ENCODE peak calls at places on chromosomes 5 and 9, in eight cellular contexts. E is GM13977, L is MM.1S, N is fibroblast of the aortic adventitia, I is tibial artery, U is uterus, W is endothelial cell, R is progenitor cell of endocrine pancreas. A is an unnamed sample.

GRCh38 chr5:52693279-52693678 is 94.4 kb upstream of the ITGA1 start:
- DNase-seq in L (no peak), E (peak), N (peak), W (peak), U (peak), I (peak), R (no peak), A (peak)

GRCh38 chr9:33791117-33791516 is 4.2 kb upstream of the PRSS3 start:
- DNase-seq in U (no peak), L (no peak), I (no peak), E (no peak), W (no peak), R (no peak), N (peak), A (no peak)

GRCh38 chr9:134049236-134049635 is 18.6 kb downstream of the BRD3 start:
- DNase-seq in I (no peak), L (no peak), W (no peak), N (no peak), R (no peak), U (no peak), E (no peak), A (no peak)

GRCh38 chr5:53166101-53166500 is 56.5 kb upstream of the MOCS2 start:
- DNase-seq in W (no peak), N (peak), R (no peak), L (no peak), E (no peak), I (no peak), U (no peak), A (no peak)

GRCh38 chr5:179607449-179607931 is 16.0 kb downstream of the HNRNPH1 start:
- DNase-seq in E (no peak), U (no peak), R (no peak), N (peak), I (peak), L (no peak), W (no peak), A (no peak)

GRCh38 chr5:23614422-23614821 is 107.0 kb downstream of the PRDM9 start:
- DNase-seq in N (no peak), E (no peak), I (no peak), W (no peak), U (no peak), R (no peak), L (no peak), A (no peak)

GRCh38 chr9:35690447-35691324 is 961 bp upstream of the TPM2 start:
- DNase-seq in L (no peak), U (peak), R (peak), I (peak), N (peak), W (peak), E (peak), A (peak)

GRCh38 chr5:144179226-144179625 is 8.6 kb downstream of the KCTD16 start:
- DNase-seq in R (no peak), E (no peak), U (no peak), L (no peak), N (no peak), W (no peak), I (no peak), A (no peak)

GRCh38 chr5:23704176-23704855 is 196.9 kb downstream of the PRDM9 start:
- DNase-seq in W (no peak), N (no peak), E (no peak), I (no peak), L (no peak), R (no peak), U (no peak), A (no peak)

GRCh38 chr5:130479045-130479804 is 575.0 kb downstream of the CHSY3 start:
- DNase-seq in N (no peak), R (no peak), W (no peak), L (no peak), U (no peak), I (no peak), E (no peak), A (no peak)

GRCh38 chr5:79851694-79852006 is 139.4 kb downstream of the MTX3 start:
- DNase-seq in I (no peak), L (no peak), U (no peak), N (no peak), E (no peak), R (no peak), W (no peak), A (no peak)

GRCh38 chr5:143134269-143134668 is 269.2 kb downstream of the NR3C1 start:
- DNase-seq in R (no peak), L (no peak), I (no peak), E (no peak), W (no peak), N (no peak), U (no peak), A (no peak)

GRCh38 chr5:177260961-177261360 is 42.6 kb downstream of the RAB24 start:
- DNase-seq in L (no peak), U (no peak), R (no peak), N (no peak), W (no peak), I (no peak), E (no peak), A (no peak)

GRCh38 chr9:12640021-12640587 is 53.1 kb upstream of the TYRP1 start:
- DNase-seq in E (no peak), I (no peak), U (no peak), R (no peak), W (no peak), N (peak), L (peak), A (no peak)

GRCh38 chr9:74117731-74118130 is 379.4 kb upstream of the RORB start:
- DNase-seq in N (no peak), W (no peak), U (no peak), L (no peak), R (no peak), E (no peak), I (no peak), A (no peak)

DNA sequence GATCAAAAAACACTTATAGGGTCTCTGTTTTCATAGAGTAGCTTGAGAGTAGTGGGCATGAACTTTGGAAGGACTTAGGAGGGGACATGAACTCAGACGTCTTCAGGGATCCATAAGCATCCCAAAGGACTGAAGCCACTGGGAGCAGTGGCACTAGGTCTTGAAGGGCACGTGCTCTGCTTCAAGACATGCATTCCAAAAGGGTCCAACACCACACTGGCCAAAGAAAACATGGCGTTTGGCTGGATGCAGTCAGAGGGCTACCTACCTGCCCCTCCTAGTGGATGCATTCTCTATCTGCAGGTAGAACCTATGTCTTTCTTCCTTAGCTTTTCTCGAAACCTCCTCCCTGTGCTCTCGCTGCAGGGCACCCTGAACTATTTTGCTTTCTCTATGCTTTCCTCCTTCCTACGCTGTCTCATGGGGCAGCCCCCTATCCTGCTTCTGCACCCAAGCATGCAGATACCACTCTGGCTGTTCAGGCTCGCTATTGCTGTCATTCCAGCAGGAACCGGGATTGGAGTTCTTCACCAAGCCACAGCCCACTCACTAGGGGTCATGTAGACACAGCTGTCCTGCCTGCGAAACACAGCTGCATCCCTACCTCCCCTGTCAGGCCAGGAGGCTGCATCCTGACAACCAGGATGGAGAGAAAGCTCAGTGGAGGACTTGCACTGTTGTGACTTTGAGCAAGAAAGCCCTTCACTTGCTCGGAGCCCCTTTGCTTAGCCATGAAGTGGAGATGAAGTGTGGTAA is 11.9 kb downstream of the FAM240B start:
- DNase-seq in L (peak), U (no peak), W (no peak), N (no peak), R (no peak), E (peak), I (no peak), A (peak)
- TF ChIP-seq CTCF in L (peak), U (no peak), W (peak), N (no peak), R (peak), E (peak), I (no peak), A (peak)

DNA sequence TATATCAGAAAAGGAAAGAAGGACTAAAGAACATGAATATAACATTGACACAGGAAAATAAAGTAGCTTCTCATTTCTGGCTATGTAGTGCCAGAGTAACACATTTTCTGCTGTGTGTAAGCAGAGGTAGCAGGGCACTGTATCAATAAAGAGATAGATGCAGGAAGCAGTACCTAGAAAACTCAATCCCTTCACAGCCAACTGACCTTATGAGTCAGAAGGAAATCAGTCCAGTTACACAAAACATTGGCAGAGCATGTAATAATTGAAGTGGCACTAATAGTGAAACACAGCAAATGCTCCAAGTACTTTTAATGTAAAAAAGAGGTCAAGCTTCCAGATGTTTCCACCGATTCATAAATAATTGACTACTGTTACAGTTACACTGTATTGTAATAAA is 706.6 kb downstream of the EFNA5 start:
- DNase-seq in I (no peak), L (no peak), E (no peak), N (no peak), W (no peak), R (no peak), U (no peak), A (no peak)
- TF ChIP-seq CTCF in I (no peak), L (no peak), E (no peak), N (no peak), W (no peak), R (no peak), U (no peak), A (no peak)

GRCh38 chr5:87885727-87886126 is 382.9 kb downstream of the TMEM161B start:
- DNase-seq in U (no peak), E (no peak), N (no peak), L (no peak), R (no peak), I (no peak), W (no peak), A (no peak)
- TF ChIP-seq CTCF in U (no peak), E (no peak), N (no peak), L (no peak), R (no peak), I (no peak), W (no peak), A (no peak)

DNA sequence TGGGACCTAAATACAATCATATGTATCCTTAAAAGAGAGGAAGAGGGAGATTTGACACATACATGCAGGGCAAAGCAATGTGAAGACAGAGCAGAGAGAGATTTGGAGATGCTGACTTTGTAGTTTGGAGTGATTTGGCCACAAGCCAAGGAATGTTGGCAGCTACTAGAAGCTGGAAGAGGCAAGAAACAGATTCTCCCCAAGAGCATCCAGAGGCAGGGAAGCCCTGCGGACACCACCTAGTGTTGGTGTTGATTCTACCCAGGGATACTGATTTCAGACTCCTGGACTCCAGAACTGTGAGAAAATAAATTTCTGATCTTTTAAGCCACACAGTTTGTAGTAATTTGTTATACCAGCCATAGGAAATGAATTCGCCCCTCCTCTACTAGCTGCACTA is 64.9 kb upstream of the OSMR start:
- DNase-seq in N (peak), E (no peak), R (no peak), I (peak), W (no peak), L (no peak), U (peak), A (no peak)
- TF ChIP-seq CTCF in N (peak), E (no peak), R (no peak), I (no peak), W (no peak), L (no peak), U (no peak), A (no peak)

GRCh38 chr9:84424945-84425344 is 84.4 kb upstream of the SLC28A3 start:
- DNase-seq in E (no peak), W (no peak), U (no peak), R (no peak), I (no peak), N (no peak), L (no peak), A (no peak)

DNA sequence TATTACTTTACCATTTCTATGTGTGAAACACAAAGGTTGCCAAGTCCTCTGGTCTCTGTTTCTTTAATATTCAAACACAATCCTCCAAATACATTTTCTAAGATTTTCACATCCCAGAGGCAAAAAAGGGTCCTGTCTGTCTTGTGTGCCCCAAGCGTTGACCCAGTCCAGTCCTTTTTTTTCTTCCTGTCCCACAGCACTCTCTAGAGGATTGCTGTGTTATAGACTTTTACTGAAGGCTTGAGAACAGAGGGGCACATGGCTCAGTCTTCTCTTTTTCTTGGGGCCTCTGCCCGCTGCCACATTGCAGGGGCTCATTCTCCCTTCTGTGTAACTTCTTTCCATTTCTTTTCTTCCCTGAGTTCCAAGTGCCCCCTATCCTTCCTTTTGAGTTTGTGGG is 78.6 kb upstream of the SLC28A3 start:
- DNase-seq in U (no peak), W (no peak), R (no peak), N (no peak), I (no peak), E (no peak), L (no peak), A (no peak)
- TF ChIP-seq CTCF in U (no peak), W (no peak), R (peak), N (no peak), I (no peak), E (no peak), L (no peak), A (no peak)

DNA sequence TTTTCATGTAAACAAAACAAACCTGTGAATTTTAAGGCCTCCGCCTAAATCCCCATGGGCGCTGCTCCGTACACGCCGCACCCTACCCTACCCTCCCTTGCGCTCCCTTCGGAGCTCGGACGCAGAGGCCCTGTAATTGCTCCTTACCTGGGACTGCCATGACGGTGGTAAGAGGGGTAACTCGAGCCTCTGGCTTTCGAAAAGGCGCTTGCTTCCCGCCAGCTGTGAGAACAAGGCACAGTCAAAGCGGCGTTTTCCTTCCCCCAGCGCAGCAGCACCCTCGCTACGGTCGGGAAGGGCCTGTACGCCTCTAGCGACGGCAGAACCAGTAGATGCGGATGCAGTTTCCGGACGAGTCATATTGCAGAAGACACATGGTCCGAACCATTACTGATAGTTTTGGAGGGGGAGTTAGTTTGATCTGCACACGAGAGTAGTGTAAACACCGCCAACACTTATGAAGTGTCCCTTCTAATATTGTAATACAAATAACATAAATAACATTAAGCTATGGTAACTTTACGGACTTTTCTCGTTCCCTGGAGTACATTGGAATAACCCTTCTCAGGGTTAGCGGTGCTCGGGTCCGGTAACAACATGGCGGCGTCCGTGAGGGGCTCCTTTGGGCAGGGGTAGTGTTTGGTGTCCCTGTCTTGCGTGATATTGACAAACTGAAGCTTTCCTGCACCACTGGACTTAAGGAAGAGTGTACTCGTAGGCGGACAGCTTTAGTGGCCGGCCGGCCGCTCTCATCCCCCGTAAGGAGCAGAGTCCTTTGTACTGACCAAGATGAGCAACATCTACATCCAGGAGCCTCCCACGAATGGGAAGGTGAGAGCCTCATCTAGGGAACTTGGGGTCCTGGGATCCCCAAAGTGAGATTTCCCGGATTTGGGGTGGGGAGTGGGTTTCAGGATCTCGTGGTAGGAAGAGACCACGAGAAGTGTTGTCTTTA is at the start of the genes CWC27 and SREK1IP1:
- DNase-seq in R (peak), N (peak), U (peak), I (peak), L (peak), E (peak), W (peak), A (peak)
- TF ChIP-seq CTCF in R (peak), N (peak), U (peak), I (no peak), L (no peak), E (no peak), W (no peak), A (no peak)

DNA sequence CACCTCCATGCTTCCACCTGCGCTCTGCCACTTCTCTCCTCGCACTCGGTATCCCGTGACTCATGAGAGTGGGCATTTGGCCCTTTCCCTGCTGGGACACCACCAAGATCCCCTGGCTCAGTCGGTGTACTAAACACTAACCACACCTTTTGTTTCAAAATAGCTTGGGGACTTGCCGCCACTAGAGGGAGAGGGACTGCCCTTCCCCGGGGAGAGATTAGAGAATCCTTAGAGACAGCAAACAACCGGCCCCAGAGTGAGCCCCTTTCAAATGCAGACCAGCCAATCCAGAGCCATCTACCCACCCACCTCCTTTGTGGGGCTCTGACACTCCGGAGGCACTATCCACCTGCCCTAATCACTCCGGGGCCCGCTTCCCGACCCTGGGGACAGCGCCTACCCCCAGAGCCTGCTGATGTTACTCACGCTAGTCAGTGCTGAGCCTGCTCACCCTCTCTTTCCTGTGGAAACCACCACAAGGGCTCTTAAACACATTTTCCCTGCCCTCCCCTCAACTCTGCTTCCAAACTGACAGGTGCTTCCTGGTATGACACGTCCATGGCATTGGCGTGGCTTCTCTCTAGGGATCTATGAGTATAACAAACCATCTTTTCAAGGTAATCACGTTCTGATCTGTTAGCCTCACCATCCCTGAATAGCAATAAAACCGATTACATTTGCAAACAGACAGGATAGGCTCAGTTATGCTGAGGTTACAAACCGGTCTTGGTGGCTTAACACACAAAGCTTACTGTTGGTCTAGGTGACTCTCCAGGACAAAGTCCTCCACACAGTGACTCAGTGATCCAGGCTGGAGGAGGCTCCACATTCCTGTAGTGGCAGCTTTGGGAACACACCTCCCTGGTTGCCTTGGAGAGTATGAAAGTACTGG is 180.1 kb upstream of the MVB12B start:
- DNase-seq in E (peak), N (no peak), W (peak), I (no peak), R (peak), U (no peak), L (no peak), A (peak)
- TF ChIP-seq CTCF in E (peak), N (peak), W (peak), I (no peak), R (peak), U (no peak), L (peak), A (peak)

GRCh38 chr9:123399803-123400378 is 43.9 kb downstream of the CRB2 start:
- DNase-seq in R (no peak), L (no peak), N (no peak), I (no peak), W (peak), E (peak), U (no peak), A (peak)
- TF ChIP-seq CTCF in R (peak), L (peak), N (peak), I (peak), W (peak), E (peak), U (no peak), A (peak)

DNA sequence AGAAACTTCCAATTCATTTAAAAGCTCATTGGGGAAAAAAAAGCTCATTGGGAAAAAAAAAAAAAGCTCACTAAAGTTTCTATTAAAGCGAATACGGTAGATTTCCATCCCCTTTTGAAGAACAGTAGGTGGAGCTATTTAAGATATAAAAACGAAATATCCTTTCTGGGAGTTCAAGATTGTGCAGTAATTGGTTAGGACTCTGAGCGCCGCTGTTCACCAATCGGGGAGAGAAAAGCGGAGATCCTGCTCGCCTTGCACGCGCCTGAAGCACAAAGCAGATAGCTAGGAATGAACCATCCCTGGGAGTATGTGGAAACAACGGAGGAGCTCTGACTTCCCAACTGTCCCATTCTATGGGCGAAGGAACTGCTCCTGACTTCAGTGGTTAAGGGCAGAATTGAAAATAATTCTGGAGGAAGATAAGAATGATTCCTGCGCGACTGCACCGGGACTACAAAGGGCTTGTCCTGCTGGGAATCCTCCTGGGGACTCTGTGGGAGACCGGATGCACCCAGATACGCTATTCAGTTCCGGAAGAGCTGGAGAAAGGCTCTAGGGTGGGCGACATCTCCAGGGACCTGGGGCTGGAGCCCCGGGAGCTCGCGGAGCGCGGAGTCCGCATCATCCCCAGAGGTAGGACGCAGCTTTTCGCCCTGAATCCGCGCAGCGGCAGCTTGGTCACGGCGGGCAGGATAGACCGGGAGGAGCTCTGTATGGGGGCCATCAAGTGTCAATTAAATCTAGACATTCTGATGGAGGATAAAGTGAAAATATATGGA is at the start of gene PCDHGA12:
- DNase-seq in E (peak), L (peak), W (no peak), U (peak), R (no peak), N (peak), I (no peak), A (peak)
- TF ChIP-seq CTCF in E (peak), L (peak), W (no peak), U (peak), R (no peak), N (peak), I (peak), A (peak)